ENCODE peak calls at places on chromosomes 2 and 18, in ten cellular contexts. N, H, U, P, V, Y, W, G, C and A are unnamed samples.

GRCh38 chr2:63734510-63734909 is 107.2 kb upstream of the UGP2 start:
- DNase-seq in N (no peak), H (no peak), U (no peak), P (no peak), V (no peak), Y (no peak), W (no peak), G (no peak), C (no peak), A (peak)

GRCh38 chr2:111638274-111638877 is 245.6 kb downstream of the ANAPC1 start:
- DNase-seq in N (no peak), H (no peak), U (no peak), P (no peak), V (no peak), Y (no peak), W (no peak), G (no peak), C (no peak), A (no peak)

GRCh38 chr2:54329482-54330225 is 73.6 kb upstream of the TSPYL6 start:
- DNase-seq in N (peak), H (no peak), U (peak), P (peak), V (peak), Y (no peak), W (no peak), G (no peak), C (no peak), A (no peak)

GRCh38 chr2:134402385-134402784 is 148.5 kb downstream of the MGAT5 start:
- DNase-seq in N (no peak), H (no peak), U (no peak), P (peak), V (no peak), Y (no peak), W (no peak), G (peak), C (no peak), A (peak)

GRCh38 chr2:174577967-174578589 is 19.5 kb downstream of the WIPF1 start:
- DNase-seq in N (peak), H (peak), U (peak), P (peak), V (peak), Y (peak), W (no peak), G (peak), C (no peak), A (peak)

GRCh38 chr2:233807966-233808892 is 30.1 kb downstream of the MROH2A start:
- DNase-seq in N (no peak), H (no peak), U (no peak), P (no peak), V (no peak), Y (no peak), W (no peak), G (no peak), C (no peak), A (no peak)

GRCh38 chr2:224833986-224834385 is 117.8 kb upstream of the CCDC195 start:
- DNase-seq in N (no peak), H (no peak), U (no peak), P (no peak), V (no peak), Y (no peak), W (no peak), G (no peak), C (no peak), A (no peak)

GRCh38 chr2:167550448-167550847 is 662.2 kb downstream of the XIRP2 start:
- DNase-seq in N (no peak), H (peak), U (no peak), P (peak), V (peak), Y (no peak), W (no peak), G (no peak), C (no peak), A (peak)

GRCh38 chr18:37392648-37393047 is 172.9 kb downstream of the CELF4 start:
- DNase-seq in N (no peak), H (no peak), U (no peak), P (no peak), V (no peak), Y (no peak), W (no peak), G (no peak), C (no peak), A (no peak)

GRCh38 chr2:233334915-233335314 is 19.4 kb upstream of the DGKD start:
- DNase-seq in N (no peak), H (no peak), U (no peak), P (no peak), V (no peak), Y (no peak), W (no peak), G (no peak), C (no peak), A (no peak)

GRCh38 chr2:216242365-216242764 is 129.9 kb downstream of the MARCHF4 start:
- DNase-seq in N (no peak), H (peak), U (no peak), P (peak), V (no peak), Y (peak), W (no peak), G (no peak), C (no peak), A (no peak)

GRCh38 chr2:62152000-62152399 is 43.9 kb upstream of the B3GNT2 start:
- DNase-seq in N (peak), H (no peak), U (no peak), P (peak), V (peak), Y (no peak), W (no peak), G (no peak), C (no peak), A (peak)

GRCh38 chr2:106107509-106108131 is 86.5 kb downstream of the UXS1 start:
- DNase-seq in N (peak), H (no peak), U (no peak), P (no peak), V (no peak), Y (no peak), W (no peak), G (peak), C (no peak), A (peak)

GRCh38 chr18:31931886-31932240 is 11.1 kb downstream of the TRAPPC8 start:
- DNase-seq in N (no peak), H (no peak), U (no peak), P (no peak), V (no peak), Y (no peak), W (no peak), G (peak), C (no peak), A (peak)

DNA sequence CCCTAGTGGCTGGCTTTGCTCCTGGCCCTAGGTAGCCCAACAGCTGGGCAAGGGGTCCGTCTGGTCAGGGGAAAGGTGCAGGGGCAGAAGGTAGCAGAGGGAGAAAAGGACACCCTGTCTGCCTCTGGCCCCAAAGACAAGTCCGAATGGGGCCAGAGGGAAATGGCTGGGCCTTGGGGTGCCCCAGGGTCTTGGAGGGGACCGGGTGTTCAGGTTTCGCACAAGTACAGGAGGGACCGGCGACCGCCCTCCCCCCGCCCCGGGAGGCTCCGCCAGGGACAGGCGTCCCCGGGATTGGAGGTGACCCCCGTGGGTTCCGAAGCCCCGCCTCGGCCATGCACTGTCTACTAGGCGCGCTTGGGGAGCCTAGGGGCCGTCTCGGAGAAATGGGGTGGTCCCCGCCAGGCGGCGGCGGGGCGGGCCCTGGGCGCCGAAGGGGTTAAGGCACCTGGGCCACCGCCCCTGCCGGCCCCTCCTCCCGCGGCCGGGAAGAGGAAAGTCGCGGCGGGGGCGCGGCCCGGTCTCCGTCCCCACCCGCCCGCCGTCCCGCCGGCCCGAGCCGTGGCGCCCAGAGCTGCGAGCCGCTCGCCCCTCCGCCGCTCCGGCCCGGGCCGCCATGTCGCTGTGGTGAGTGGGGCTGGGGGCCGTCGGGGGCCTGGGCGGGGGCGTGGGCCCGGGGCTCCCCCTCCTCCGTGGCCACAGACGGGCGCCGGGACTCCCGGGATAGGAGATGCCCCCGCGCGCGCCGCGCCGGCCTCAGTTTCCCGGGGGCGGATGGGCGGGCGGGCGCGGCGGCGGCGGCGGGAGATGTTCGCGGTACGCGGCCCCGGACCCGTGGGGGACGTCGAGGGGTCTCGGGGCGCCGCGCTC is at the start of gene B3GNT7:
- DNase-seq in N (no peak), H (peak), U (peak), P (no peak), V (peak), Y (no peak), W (peak), G (no peak), C (no peak), A (no peak)
- H3K4me3 ChIP-seq in N (no peak), H (peak), U (peak), P (no peak), V (peak), Y (peak), W (peak), G (no peak), C (no peak), A (peak)

GRCh38 chr2:232275670-232276069 is 102.9 kb upstream of the ALPP start:
- DNase-seq in N (no peak), H (no peak), U (no peak), P (no peak), V (no peak), Y (no peak), W (no peak), G (no peak), C (no peak), A (no peak)
- H3K4me3 ChIP-seq in N (no peak), H (no peak), U (no peak), P (no peak), V (no peak), Y (no peak), W (no peak), G (no peak), C (no peak), A (no peak)

DNA sequence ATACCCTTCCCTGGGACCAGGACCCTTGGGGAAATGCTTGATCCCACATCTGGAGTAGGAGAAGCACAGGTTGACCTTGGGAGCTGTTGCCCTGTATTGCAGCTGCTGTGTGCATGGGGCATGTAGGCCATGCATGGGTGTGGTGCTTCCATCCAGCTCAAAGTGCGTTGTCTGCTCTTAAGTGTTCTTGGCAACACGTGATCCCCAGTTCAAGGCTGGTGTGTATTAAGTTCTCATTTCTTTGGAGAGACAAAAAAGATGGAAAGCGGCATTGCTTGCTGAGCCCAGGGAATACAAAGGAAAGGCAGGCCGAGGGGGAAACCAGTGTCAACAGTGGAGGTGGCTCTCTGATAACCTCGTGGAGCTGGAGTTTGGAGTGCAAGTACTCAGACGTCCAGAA is 110.7 kb downstream of the RTP5 start:
- DNase-seq in N (no peak), H (no peak), U (peak), P (no peak), V (no peak), Y (no peak), W (no peak), G (no peak), C (no peak), A (no peak)
- H3K4me3 ChIP-seq in N (no peak), H (no peak), U (no peak), P (no peak), V (no peak), Y (no peak), W (no peak), G (no peak), C (no peak), A (no peak)

GRCh38 chr2:109372614-109373013 is 241.2 kb downstream of the SEPTIN10 start:
- DNase-seq in N (no peak), H (no peak), U (peak), P (no peak), V (no peak), Y (peak), W (peak), G (no peak), C (no peak), A (no peak)
- H3K4me3 ChIP-seq in N (no peak), H (no peak), U (no peak), P (no peak), V (no peak), Y (no peak), W (no peak), G (no peak), C (no peak), A (no peak)

DNA sequence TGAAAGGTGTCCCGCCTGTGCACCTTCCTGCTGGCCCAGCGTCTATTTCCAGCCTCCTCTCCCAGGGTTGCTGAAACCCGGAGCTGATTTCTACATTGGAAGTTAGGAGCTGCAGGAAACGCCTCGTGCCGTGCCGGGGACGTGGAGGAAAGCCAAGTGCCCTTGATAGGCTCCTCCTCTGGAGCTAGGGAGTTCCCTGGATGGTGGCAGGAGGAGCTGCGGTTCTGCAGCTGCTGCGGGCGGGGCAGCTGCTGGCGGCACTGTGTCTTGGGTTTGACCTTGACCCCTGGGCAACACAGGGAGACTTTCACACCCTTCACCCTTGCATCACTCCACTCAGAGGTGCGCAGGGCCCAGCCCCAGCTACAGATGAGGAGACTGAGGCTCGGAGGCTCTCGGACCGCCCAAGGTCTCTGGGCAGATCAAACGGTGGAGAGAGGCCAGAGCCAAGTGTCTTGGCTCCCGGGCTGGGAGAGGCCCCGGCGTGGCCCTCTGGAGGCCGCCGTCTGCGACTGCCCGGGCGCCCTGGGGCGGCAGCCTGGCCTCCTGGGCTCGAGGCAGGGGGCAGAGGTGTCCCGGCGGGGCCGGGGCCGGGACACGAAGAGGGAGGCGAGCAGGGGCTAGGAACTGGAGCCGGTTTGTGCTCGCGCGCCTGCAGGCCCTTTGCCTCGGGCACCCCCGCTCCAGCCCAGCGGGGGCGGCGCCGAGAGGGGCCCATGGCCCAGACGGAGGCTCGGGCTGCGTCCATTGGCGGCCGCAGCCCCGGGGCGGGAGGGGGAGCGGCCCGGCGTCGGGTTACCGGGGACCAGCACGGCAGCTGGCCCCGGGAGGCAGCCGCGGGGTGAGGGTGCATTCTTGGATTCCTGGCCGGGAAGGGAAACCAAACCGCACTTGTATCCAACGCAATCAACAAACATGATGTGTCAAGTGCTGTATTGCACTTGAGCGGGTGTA is 129.7 kb upstream of the SLC1A4 start:
- DNase-seq in N (peak), H (peak), U (peak), P (peak), V (peak), Y (peak), W (peak), G (peak), C (peak), A (peak)
- H3K4me3 ChIP-seq in N (no peak), H (peak), U (peak), P (peak), V (no peak), Y (peak), W (peak), G (peak), C (peak), A (peak)

GRCh38 chr2:218858138-218858445 is 1.5 kb upstream of the WNT6 start:
- DNase-seq in N (no peak), H (no peak), U (no peak), P (no peak), V (no peak), Y (no peak), W (no peak), G (no peak), C (no peak), A (no peak)

GRCh38 chr2:218859994-218860831 is 608 bp downstream of the WNT6 start:
- DNase-seq in N (no peak), H (no peak), U (no peak), P (no peak), V (no peak), Y (no peak), W (no peak), G (no peak), C (no peak), A (no peak)

GRCh38 chr2:218859556-218859993 is at the start of gene WNT6:
- DNase-seq in N (no peak), H (peak), U (no peak), P (no peak), V (no peak), Y (no peak), W (no peak), G (no peak), C (no peak), A (no peak)

GRCh38 chr2:218857371-218858137 is 2.1 kb upstream of the WNT6 start:
- DNase-seq in N (no peak), H (no peak), U (no peak), P (peak), V (no peak), Y (no peak), W (no peak), G (no peak), C (no peak), A (no peak)

GRCh38 chr2:218858671-218859555 is 692 bp upstream of the WNT6 start:
- DNase-seq in N (no peak), H (peak), U (no peak), P (no peak), V (no peak), Y (no peak), W (no peak), G (no peak), C (no peak), A (no peak)
- H3K4me3 ChIP-seq in N (no peak), H (peak), U (peak), P (no peak), V (no peak), Y (no peak), W (no peak), G (no peak), C (no peak), A (no peak)

GRCh38 chr2:46213906-46214305 is 83.3 kb upstream of the EPAS1 start:
- DNase-seq in N (no peak), H (no peak), U (no peak), P (no peak), V (no peak), Y (no peak), W (no peak), G (no peak), C (no peak), A (no peak)

GRCh38 chr2:46207591-46207990 is 89.6 kb upstream of the EPAS1 start:
- DNase-seq in N (no peak), H (no peak), U (no peak), P (no peak), V (no peak), Y (no peak), W (no peak), G (no peak), C (no peak), A (no peak)

GRCh38 chr2:46210063-46210462 is 87.1 kb upstream of the EPAS1 start:
- DNase-seq in N (no peak), H (no peak), U (no peak), P (no peak), V (no peak), Y (no peak), W (no peak), G (no peak), C (no peak), A (no peak)

GRCh38 chr2:46202987-46203386 is 94.2 kb upstream of the EPAS1 start:
- DNase-seq in N (no peak), H (no peak), U (no peak), P (no peak), V (no peak), Y (no peak), W (no peak), G (no peak), C (no peak), A (no peak)

DNA sequence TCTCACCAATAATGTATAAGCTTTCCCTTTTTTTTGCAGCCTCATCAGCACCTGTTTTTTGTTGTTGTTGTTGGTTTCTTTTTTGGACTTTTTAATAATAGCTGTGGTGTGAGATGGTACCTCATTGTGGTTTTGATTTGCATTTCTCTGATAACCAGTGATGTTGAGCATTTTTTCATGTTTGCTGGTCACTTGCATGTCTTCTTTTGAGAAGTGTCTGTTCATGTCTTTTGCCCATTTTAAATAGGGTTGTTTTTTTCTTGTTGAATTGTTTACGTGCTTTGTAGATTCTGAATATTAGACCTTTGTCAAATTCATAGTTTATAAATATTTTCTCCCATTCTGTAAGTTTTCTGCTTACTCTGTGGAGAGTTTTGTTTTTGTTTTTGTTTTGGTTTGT is 88.4 kb upstream of the EPAS1 start:
- DNase-seq in N (no peak), H (no peak), U (no peak), P (no peak), V (no peak), Y (no peak), W (no peak), G (no peak), C (no peak), A (no peak)
- H3K4me3 ChIP-seq in N (no peak), H (no peak), U (no peak), P (no peak), V (no peak), Y (no peak), W (no peak), G (no peak), C (no peak), A (no peak)